ENCODE peak calls at places on chromosomes 16 and 17, in four cellular contexts. One of them, this sample, is unnamed.

GRCh38 chr17:1977583-1978395 is 47.3 kb downstream of the RTN4RL1 start:
- DNase-seq in K562: no peak
- DNase-seq in HEK293T: no peak
- DNase-seq in GM12878: no peak
- DNase-seq in this sample: no peak

GRCh38 chr17:6496636-6497441 is 52.6 kb downstream of the PIMREG start:
- DNase-seq in K562: no peak
- DNase-seq in HEK293T: no peak
- DNase-seq in GM12878: no peak
- DNase-seq in this sample: no peak

GRCh38 chr16:81519298-81520150 is 74.9 kb downstream of the CMIP start:
- DNase-seq in K562: no peak
- DNase-seq in HEK293T: no peak
- DNase-seq in GM12878: peak; percentile 49
- DNase-seq in this sample: no peak

GRCh38 chr17:77371888-77372443 is 231.2 kb downstream of the SEC14L1 start:
- DNase-seq in K562: no peak
- DNase-seq in HEK293T: no peak
- DNase-seq in GM12878: no peak
- DNase-seq in this sample: no peak

GRCh38 chr16:59597269-59597668 is 863.2 kb upstream of the GOT2 start:
- DNase-seq in K562: no peak
- DNase-seq in HEK293T: no peak
- DNase-seq in GM12878: no peak
- DNase-seq in this sample: no peak

GRCh38 chr17:64028874-64029464 is 8.5 kb upstream of the ICAM2 start:
- DNase-seq in K562: peak; percentile 63
- DNase-seq in HEK293T: peak; percentile 71
- DNase-seq in GM12878: no peak
- DNase-seq in this sample: peak; percentile 61

GRCh38 chr17:42679492-42680330 is 1.9 kb downstream of the CCR10 start:
- DNase-seq in K562: peak; percentile 54
- DNase-seq in HEK293T: peak; percentile 76
- DNase-seq in GM12878: no peak
- DNase-seq in this sample: no peak

GRCh38 chr16:74825016-74825415 is 50.4 kb upstream of the FA2H start:
- DNase-seq in K562: no peak
- DNase-seq in HEK293T: no peak
- DNase-seq in GM12878: no peak
- DNase-seq in this sample: no peak

GRCh38 chr16:27547134-27547533 is 2.6 kb downstream of the GTF3C1 start:
- DNase-seq in K562: peak; percentile 70
- DNase-seq in HEK293T: no peak
- DNase-seq in GM12878: no peak
- DNase-seq in this sample: no peak

GRCh38 chr17:79757140-79757745 is 20.7 kb upstream of the CBX2 start:
- DNase-seq in K562: no peak
- DNase-seq in HEK293T: no peak
- DNase-seq in GM12878: no peak
- DNase-seq in this sample: no peak

GRCh38 chr17:3032258-3033247 is 30.9 kb downstream of the OR1D5 start:
- DNase-seq in K562: no peak
- DNase-seq in HEK293T: no peak
- DNase-seq in GM12878: no peak
- DNase-seq in this sample: no peak

GRCh38 chr16:78816499-78817441 is 717.3 kb downstream of the WWOX start:
- DNase-seq in K562: no peak
- DNase-seq in HEK293T: no peak
- DNase-seq in GM12878: no peak
- DNase-seq in this sample: no peak

GRCh38 chr17:28570716-28571254 is 539 bp downstream of the PIGS start:
- DNase-seq in K562: peak; percentile 70
- DNase-seq in HEK293T: peak; percentile 35
- DNase-seq in GM12878: no peak
- DNase-seq in this sample: peak; percentile 47

GRCh38 chr17:3892095-3892998 is 506 bp downstream of the CAMKK1 start:
- DNase-seq in K562: peak; percentile 46
- DNase-seq in HEK293T: peak; percentile 32
- DNase-seq in GM12878: no peak
- DNase-seq in this sample: peak; percentile 19

GRCh38 chr16:352547-353403 is at the start of gene AXIN1:
- DNase-seq in K562: peak; percentile 96
- DNase-seq in HEK293T: peak; percentile 97
- DNase-seq in GM12878: peak; percentile 64
- DNase-seq in this sample: peak; percentile 93

GRCh38 chr17:36856921-36857381 is 80.3 kb upstream of the LHX1 start:
- DNase-seq in K562: no peak
- DNase-seq in HEK293T: no peak
- DNase-seq in GM12878: no peak
- DNase-seq in this sample: no peak
- TF ChIP-seq TARDBP in K562: no peak
- TF ChIP-seq TARDBP in HEK293T: no peak
- TF ChIP-seq TARDBP in GM12878: no peak
- TF ChIP-seq TARDBP in this sample: no peak

DNA sequence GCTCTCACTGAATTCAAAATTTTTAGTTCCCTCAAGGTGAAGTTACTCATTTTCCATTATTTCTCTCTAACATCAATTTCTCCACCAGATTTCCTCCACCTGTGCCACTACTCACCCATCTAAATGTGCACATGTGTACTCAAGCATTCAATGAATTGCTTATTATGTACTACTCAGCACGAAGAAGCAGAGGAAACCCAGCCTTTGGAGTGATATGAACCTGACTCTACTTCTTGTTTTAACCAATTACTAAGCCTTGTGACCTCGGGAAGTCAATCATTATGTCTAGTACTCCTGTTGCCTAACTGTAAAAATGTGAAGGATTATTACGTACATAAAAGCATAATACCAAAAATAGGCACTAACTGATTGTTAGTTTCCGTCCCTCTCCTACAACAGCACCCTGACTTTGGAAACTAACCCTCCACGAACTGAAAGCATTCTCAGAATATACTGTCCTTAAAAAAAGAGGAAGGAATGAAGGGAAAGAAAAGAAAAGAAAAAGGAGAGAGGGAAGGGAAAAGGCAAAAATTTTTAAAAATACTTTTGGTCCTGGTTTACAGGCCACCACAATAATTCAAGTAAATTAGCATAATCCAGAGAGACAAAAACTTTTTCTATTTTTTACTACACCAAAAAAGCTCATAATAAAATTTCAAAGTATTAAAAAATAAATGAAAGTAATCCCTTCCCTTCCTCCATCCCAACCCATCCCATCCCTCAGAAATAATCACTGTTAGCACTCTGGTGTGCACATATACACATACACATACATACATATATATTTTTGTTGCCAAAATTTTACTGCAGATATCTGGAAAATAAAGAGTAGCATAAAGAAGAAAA is 53.6 kb downstream of the KANSL1 start:
- DNase-seq in K562: no peak
- DNase-seq in HEK293T: no peak
- DNase-seq in GM12878: no peak
- DNase-seq in this sample: no peak
- TF ChIP-seq TARDBP in K562: no peak
- TF ChIP-seq TARDBP in HEK293T: no peak
- TF ChIP-seq TARDBP in GM12878: no peak
- TF ChIP-seq TARDBP in this sample: no peak

DNA sequence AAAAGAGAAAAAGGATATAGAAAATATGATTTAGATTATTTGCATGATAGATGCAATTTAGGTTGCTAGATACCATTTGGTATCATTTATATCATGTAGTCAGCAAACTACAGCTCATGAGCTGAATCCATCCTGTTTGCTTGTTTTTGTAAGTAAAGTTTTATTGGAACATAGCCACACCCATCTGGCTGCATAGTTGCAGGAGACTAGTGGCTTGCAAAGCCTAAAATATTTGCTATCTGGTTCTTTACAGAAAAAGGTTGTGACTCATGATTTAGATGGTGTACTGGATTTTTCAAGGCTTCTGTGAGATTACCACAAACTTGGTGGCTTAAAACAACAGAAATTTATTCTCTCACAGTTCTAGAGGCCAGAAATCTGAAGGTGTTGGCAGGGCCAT is 49.9 kb downstream of the MAP2K4 start:
- DNase-seq in K562: no peak
- DNase-seq in HEK293T: no peak
- DNase-seq in GM12878: no peak
- DNase-seq in this sample: no peak
- TF ChIP-seq TARDBP in K562: no peak
- TF ChIP-seq TARDBP in HEK293T: no peak
- TF ChIP-seq TARDBP in GM12878: no peak
- TF ChIP-seq TARDBP in this sample: no peak

GRCh38 chr16:49755291-49755611 is 100.7 kb downstream of the ZNF423 start:
- DNase-seq in K562: peak; percentile 30
- DNase-seq in HEK293T: peak; percentile 45
- DNase-seq in GM12878: no peak
- DNase-seq in this sample: no peak

GRCh38 chr16:49756971-49757743 is 98.8 kb downstream of the ZNF423 start:
- DNase-seq in K562: no peak
- DNase-seq in HEK293T: no peak
- DNase-seq in GM12878: no peak
- DNase-seq in this sample: no peak

GRCh38 chr16:49757744-49758069 is 98.2 kb downstream of the ZNF423 start:
- DNase-seq in K562: no peak
- DNase-seq in HEK293T: no peak
- DNase-seq in GM12878: no peak
- DNase-seq in this sample: no peak

GRCh38 chr16:49755716-49756115 is 100.2 kb downstream of the ZNF423 start:
- DNase-seq in K562: no peak
- DNase-seq in HEK293T: no peak
- DNase-seq in GM12878: no peak
- DNase-seq in this sample: no peak

DNA sequence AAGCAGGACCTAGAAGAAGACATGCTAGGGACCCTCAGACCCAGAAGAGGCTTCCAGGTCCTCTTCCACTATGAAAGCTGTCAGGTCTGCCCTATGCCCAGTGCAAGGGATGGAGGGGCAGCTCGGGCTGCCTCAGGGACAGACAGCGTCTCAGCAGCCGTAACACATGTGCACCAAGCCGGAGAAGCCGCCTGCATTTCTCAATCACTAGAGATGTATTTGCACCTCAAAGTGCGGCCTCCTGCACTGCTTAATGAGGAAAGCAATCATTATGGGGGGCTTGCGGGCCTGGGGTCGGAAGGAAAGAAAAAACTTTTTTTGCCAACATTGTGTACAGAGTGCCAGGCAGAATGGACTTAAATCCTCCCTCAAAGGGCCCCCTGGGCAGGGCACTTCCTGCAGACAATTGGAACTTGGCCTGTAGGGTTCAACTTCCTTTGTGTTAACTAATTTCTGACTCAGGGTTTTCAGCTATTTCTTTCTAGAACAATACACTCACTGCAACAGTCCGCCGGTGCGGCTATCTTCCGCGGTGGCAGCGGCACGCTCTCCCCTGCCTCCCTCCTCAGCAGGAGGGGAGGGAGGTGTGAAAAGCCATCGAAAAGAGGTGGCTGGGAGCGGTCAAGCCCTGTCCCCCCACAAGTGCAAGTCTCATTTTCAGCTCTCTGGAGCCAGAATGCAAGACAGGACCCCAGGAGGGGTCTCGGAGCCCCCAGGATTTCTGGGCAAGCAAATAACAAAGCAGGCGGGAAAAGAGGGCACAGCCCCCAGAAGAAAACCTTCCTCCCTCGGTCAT is 101.2 kb downstream of the ZNF423 start:
- DNase-seq in K562: no peak
- DNase-seq in HEK293T: no peak
- DNase-seq in GM12878: no peak
- DNase-seq in this sample: no peak
- TF ChIP-seq TARDBP in K562: no peak
- TF ChIP-seq TARDBP in HEK293T: no peak
- TF ChIP-seq TARDBP in GM12878: no peak
- TF ChIP-seq TARDBP in this sample: no peak

DNA sequence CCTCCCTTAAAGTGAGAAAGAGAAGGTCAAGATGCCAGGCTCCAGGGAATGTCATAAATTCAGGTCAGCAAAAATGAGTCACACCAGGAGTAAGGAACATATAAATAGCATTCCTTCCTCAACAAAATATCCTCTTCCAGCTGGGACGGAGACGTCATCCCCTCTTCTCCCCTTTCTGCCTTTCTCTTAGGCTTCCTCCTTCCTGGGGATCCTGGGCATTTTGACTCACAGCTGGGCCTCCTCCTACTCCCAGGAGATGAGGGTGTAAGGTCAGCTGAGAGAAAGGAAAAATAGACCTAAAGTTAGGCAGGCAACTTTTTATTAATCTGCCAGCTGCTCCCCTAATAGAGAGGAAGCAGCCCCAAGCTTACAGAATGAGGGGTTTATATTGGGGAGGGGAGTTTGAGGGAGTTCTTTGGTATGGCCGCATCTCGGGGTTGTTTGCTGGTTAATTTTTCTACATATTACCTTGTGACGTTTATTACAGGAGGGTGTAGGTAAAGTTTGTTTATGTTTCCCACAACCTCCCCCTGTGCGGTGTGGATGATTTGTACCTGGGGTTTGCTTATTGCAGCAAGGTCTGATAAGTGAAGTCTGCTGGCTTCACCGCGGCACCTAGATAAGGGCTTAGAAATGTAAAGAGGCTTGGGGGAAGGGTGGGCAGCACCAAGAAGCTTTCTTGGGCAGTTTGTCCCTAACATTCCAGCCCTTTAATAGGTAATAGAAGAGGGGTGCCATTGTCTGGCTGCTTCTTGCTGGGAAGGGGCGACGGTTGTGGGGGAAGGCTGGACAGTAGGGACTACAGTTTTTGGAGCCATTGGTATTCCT is 7.1 kb upstream of the ZNF747 start:
- DNase-seq in K562: no peak
- DNase-seq in HEK293T: no peak
- DNase-seq in GM12878: no peak
- DNase-seq in this sample: peak; percentile 47
- TF ChIP-seq TARDBP in K562: no peak
- TF ChIP-seq TARDBP in HEK293T: no peak
- TF ChIP-seq TARDBP in GM12878: no peak
- TF ChIP-seq TARDBP in this sample: peak; percentile 54